ENCODE peak calls at places on chromosomes 1 and 21, in seven cellular contexts. X, U, N, W, E, D and L are unnamed samples.

GRCh38 chr1:45796381-45796780 is 7.0 kb upstream of the MAST2 start:
- DNase-seq in X (no peak), W (no peak), U (no peak), E (no peak), D (no peak), N (no peak), L (no peak)

GRCh38 chr1:59015708-59016107 is 231.9 kb upstream of the JUN start:
- DNase-seq in N (no peak), D (no peak), X (no peak), U (no peak), E (peak), W (no peak), L (peak)

GRCh38 chr1:234979316-234980223 is 149.1 kb downstream of the TOMM20 start:
- DNase-seq in W (no peak), D (no peak), U (no peak), N (no peak), E (no peak), X (no peak), L (no peak)

GRCh38 chr1:100883963-100884362 is 10.7 kb downstream of the EXTL2 start:
- DNase-seq in D (no peak), W (no peak), E (peak), U (peak), X (no peak), N (no peak), L (peak)

GRCh38 chr1:226409392-226409791 is 1.5 kb upstream of the PARP1 start:
- DNase-seq in D (no peak), X (no peak), N (no peak), E (no peak), W (no peak), U (no peak), L (no peak)

GRCh38 chr1:37890378-37891014 is 31.1 kb upstream of the MTF1 start:
- DNase-seq in X (peak), U (peak), D (no peak), W (peak), E (peak), N (no peak), L (peak)

GRCh38 chr1:61389926-61390845 is 307.8 kb downstream of the NFIA start:
- DNase-seq in X (no peak), U (no peak), D (no peak), N (no peak), W (no peak), E (no peak), L (no peak)

GRCh38 chr1:91498035-91498434 is 2.6 kb upstream of the CDC7 start:
- DNase-seq in W (no peak), N (no peak), D (no peak), X (no peak), U (no peak), E (no peak), L (no peak)

GRCh38 chr1:152953761-152954160 is 6.8 kb downstream of the SPRR5 start:
- DNase-seq in U (no peak), D (no peak), N (no peak), W (no peak), X (no peak), E (no peak), L (no peak)

GRCh38 chr1:235067396-235068154 is 61.1 kb downstream of the TOMM20 start:
- DNase-seq in E (peak), N (no peak), U (peak), D (no peak), W (peak), X (no peak), L (peak)

GRCh38 chr1:246302671-246303317 is 204.3 kb downstream of the SMYD3 start:
- DNase-seq in D (no peak), E (no peak), X (no peak), N (no peak), W (no peak), U (no peak), L (no peak)

GRCh38 chr1:213623103-213623581 is 364.6 kb upstream of the PROX1 start:
- DNase-seq in U (no peak), W (no peak), E (no peak), X (no peak), N (no peak), D (no peak), L (no peak)

GRCh38 chr1:235011599-235012435 is 116.8 kb downstream of the TOMM20 start:
- DNase-seq in N (peak), W (no peak), E (peak), D (no peak), U (peak), X (peak), L (peak)

GRCh38 chr1:47937586-47937985 is 59.6 kb downstream of the TRABD2B start:
- DNase-seq in U (no peak), X (no peak), E (no peak), D (no peak), W (no peak), N (no peak), L (no peak)

GRCh38 chr1:203649551-203650011 is 22.9 kb downstream of the ATP2B4 start:
- DNase-seq in U (no peak), D (no peak), E (no peak), X (no peak), N (peak), W (no peak), L (peak)

GRCh38 chr21:45074818-45075605 is 632 bp downstream of the ADARB1 start:
- DNase-seq in W (peak), X (no peak), E (peak), U (peak), D (no peak), N (no peak), L (peak)

GRCh38 chr1:248810727-248811513 is 14.8 kb downstream of the SH3BP5L start:
- DNase-seq in W (no peak), U (no peak), D (no peak), E (no peak), N (no peak), X (no peak), L (no peak)

GRCh38 chr1:163877016-163877415 is 555.3 kb downstream of the NUF2 start:
- DNase-seq in N (no peak), D (no peak), W (no peak), E (no peak), X (no peak), U (no peak), L (no peak)

GRCh38 chr1:3697810-3698209 is 45.5 kb downstream of the TP73 start:
- DNase-seq in D (no peak), U (no peak), X (no peak), E (no peak), W (peak), N (no peak), L (peak)

GRCh38 chr1:188986751-188987417 is 1490.8 kb downstream of the BRINP3 start:
- DNase-seq in X (no peak), W (no peak), U (no peak), E (peak), D (no peak), N (no peak), L (no peak)

GRCh38 chr1:23591460-23592208 is 32.3 kb upstream of the ID3 start:
- DNase-seq in N (no peak), E (no peak), W (no peak), X (peak), D (no peak), U (no peak), L (no peak)

GRCh38 chr1:2574350-2574749 is 12.2 kb upstream of the PRXL2B start:
- DNase-seq in N (no peak), D (no peak), E (no peak), U (no peak), X (no peak), W (no peak), L (no peak)

GRCh38 chr1:226129230-226129629 is 57.3 kb downstream of the ACBD3 start:
- DNase-seq in E (no peak), U (no peak), N (no peak), D (no peak), X (no peak), W (no peak), L (no peak)

GRCh38 chr1:26278303-26278702 is 1.6 kb upstream of the SH3BGRL3 start:
- DNase-seq in W (no peak), X (no peak), E (peak), N (no peak), U (no peak), D (no peak), L (no peak)

GRCh38 chr1:173409613-173410012 is 67.5 kb upstream of the PRDX6 start:
- DNase-seq in D (no peak), U (no peak), W (no peak), E (no peak), X (peak), N (no peak), L (no peak)

GRCh38 chr1:10599194-10599861 is 124.6 kb downstream of the PEX14 start:
- DNase-seq in U (peak), X (no peak), N (no peak), E (peak), D (no peak), W (no peak), L (peak)

GRCh38 chr1:237672748-237673147 is 218.0 kb downstream of the ZP4 start:
- DNase-seq in E (peak), U (peak), D (no peak), X (no peak), W (peak), N (no peak), L (peak)

GRCh38 chr1:208136459-208137143 is 107.6 kb downstream of the PLXNA2 start:
- DNase-seq in X (no peak), D (no peak), E (no peak), U (no peak), W (no peak), N (no peak), L (no peak)

GRCh38 chr1:205963352-205963751 is 20.1 kb upstream of the SLC26A9 start:
- DNase-seq in N (no peak), U (no peak), E (no peak), D (no peak), X (no peak), W (no peak), L (peak)

GRCh38 chr1:185938396-185938795 is 204.2 kb downstream of the HMCN1 start:
- DNase-seq in X (no peak), N (no peak), D (no peak), E (no peak), U (no peak), W (no peak), L (no peak)

GRCh38 chr1:68207129-68207689 is 25.1 kb downstream of the WLS start:
- DNase-seq in N (no peak), X (no peak), U (no peak), E (no peak), W (no peak), D (no peak), L (peak)